ENCODE peak calls at places on chromosomes 2 and 18, in eight cellular contexts. Z is psoas muscle, N is uterus, S is pancreas, Q is HAP-1, I is Peyer's patch, V is tibial nerve, E is heart left ventricle. P is an unnamed sample. For H3K4me1, the result is how much of the 10 kb centered on the place peaks cover.

GRCh38 chr2:32284321-32284720 is 6.6 kb downstream of the YIPF4 start:
- DNase-seq in S (no peak), Z (no peak), I (no peak), Q (no peak), N (no peak), V (no peak), E (no peak), P (no peak)

GRCh38 chr2:239569401-239570090 is 168.7 kb upstream of the HDAC4 start:
- DNase-seq in V (no peak), E (no peak), N (no peak), Z (no peak), Q (no peak), I (no peak), S (no peak), P (no peak)

GRCh38 chr2:72920317-72921087 is 3.2 kb downstream of the EMX1 start:
- DNase-seq in S (no peak), N (no peak), E (no peak), I (peak), Q (peak), V (no peak), Z (no peak), P (peak)

GRCh38 chr2:239369631-239370161 is 31.1 kb downstream of the HDAC4 start:
- DNase-seq in E (no peak), S (no peak), I (peak), Q (no peak), V (no peak), N (no peak), Z (no peak), P (no peak)

GRCh38 chr18:26088482-26088881 is 1.9 kb downstream of the SS18 start:
- DNase-seq in E (no peak), V (no peak), I (no peak), Z (no peak), Q (no peak), S (no peak), N (no peak), P (no peak)

GRCh38 chr18:2964349-2965010 is 48.5 kb downstream of the LPIN2 start:
- DNase-seq in I (no peak), Z (no peak), V (no peak), Q (no peak), N (no peak), S (no peak), E (no peak), P (no peak)

GRCh38 chr2:217394510-217395351 is 534.9 kb upstream of the TNP1 start:
- DNase-seq in N (no peak), V (no peak), Z (no peak), Q (no peak), E (no peak), I (no peak), S (no peak), P (no peak)

GRCh38 chr18:75714766-75715165 is 287.3 kb upstream of the SMIM21 start:
- DNase-seq in N (no peak), E (no peak), Q (no peak), S (no peak), I (no peak), V (no peak), Z (no peak), P (no peak)

GRCh38 chr2:23497063-23497462 is 112.1 kb downstream of the KLHL29 start:
- DNase-seq in E (no peak), I (no peak), V (peak), N (no peak), Q (no peak), Z (no peak), S (no peak), P (no peak)

GRCh38 chr18:27109403-27109802 is 75.7 kb downstream of the CHST9 start:
- DNase-seq in E (no peak), S (no peak), Q (no peak), I (no peak), N (no peak), V (no peak), Z (no peak), P (no peak)

GRCh38 chr18:13377496-13377895 is 158.9 kb downstream of the LDLRAD4 start:
- DNase-seq in S (no peak), E (no peak), Z (no peak), Q (no peak), I (peak), N (no peak), V (no peak), P (no peak)

GRCh38 chr2:151817929-151818328 is 10.3 kb downstream of the ARL5A start:
- DNase-seq in S (no peak), N (no peak), Z (no peak), Q (no peak), I (no peak), V (no peak), E (no peak), P (no peak)

GRCh38 chr18:55458456-55459238 is 129.3 kb downstream of the TCF4 start:
- DNase-seq in Z (no peak), E (no peak), S (no peak), I (no peak), Q (peak), N (no peak), V (no peak), P (no peak)

GRCh38 chr2:37617119-37617892 is 54.1 kb downstream of the CDC42EP3 start:
- DNase-seq in Z (no peak), Q (no peak), I (no peak), V (no peak), N (no peak), E (no peak), S (no peak), P (no peak)
- H3K4me1 ChIP-seq in Z (under half), Q (under half), I (under half), V (under half), N (under half), E (under half), S (under half), P (under half)

DNA sequence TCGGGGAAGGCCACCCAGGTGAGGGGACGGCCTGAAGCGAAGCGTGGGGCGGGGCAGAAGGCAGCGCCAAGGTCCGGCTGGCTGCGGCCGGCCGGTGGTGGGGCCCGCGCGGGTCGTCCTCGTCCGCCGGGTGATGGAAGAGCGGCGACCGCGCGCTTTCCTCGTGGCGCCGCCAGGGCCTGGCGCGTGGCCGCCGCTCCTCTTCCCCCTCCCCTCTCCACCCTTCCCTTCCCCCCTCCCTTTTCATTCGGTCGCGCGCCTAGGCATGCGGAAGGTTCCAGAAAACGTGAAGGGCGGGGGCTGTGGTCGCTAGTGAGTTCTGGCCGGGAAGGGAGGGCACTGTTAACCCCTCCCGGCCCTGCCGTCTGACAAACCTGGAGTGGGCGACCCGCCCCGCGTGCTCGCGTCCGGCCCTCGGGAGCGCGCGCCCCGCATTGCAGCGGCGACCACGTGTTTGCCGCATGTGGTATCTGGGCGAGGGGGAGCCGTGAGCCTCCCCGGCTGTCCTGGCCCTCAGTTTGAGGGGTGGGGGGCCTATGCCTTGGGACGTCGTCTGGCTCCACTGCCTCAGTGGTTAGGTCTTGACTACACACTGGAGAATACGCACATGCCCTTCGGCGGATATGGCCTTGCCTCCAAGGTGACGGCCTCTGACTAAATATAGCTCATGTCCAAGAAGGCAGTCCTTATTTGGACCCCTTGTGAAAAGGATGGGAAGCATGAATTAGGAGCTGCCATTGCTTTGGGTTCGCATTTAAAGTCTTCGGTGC is 578 bp downstream of the MAT2A start:
- DNase-seq in I (peak), N (peak), Q (peak), S (peak), V (peak), Z (peak), E (peak), P (peak)
- H3K4me1 ChIP-seq in I (under half), N (under half), Q (under half), S (under half), V (under half), Z (under half), E (under half), P (under half)

DNA sequence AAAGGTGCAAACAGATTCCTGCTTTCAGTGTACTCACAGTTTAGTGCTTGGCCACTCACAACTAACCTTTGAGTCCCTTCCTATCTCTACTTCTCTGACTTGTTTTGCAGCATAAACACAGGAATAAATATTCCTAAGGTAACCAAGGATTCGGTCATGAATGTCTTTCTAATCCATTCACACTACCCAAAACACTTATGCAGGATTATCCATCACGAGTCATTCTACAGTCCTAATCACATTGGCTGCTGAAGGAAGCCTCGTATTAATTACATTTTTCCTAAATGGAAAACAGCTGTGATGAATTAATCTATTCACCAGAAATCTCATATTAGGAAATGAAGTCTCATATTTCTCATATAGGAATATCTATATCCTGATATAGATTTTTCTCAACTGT is 16.3 kb downstream of the RDH14 start:
- DNase-seq in S (no peak), Q (no peak), E (no peak), Z (no peak), V (no peak), I (no peak), N (no peak), P (no peak)
- H3K4me1 ChIP-seq in S (under half), Q (under half), E (under half), Z (under half), V (under half), I (under half), N (under half), P (under half)

GRCh38 chr2:101806123-101806522 is 108.6 kb downstream of the MAP4K4 start:
- DNase-seq in I (no peak), Z (no peak), S (no peak), Q (peak), N (no peak), E (no peak), V (no peak), P (no peak)
- H3K4me1 ChIP-seq in I (under half), Z (under half), S (under half), Q (under half), N (under half), E (under half), V (under half), P (half or more)

GRCh38 chr18:79823120-79823519 is 25.4 kb downstream of the KCNG2 start:
- DNase-seq in N (no peak), V (no peak), Q (no peak), E (no peak), S (no peak), I (no peak), Z (no peak), P (no peak)
- H3K4me1 ChIP-seq in N (under half), V (under half), Q (under half), E (under half), S (under half), I (under half), Z (under half), P (under half)

GRCh38 chr2:46170011-46170410 is 127.2 kb upstream of the EPAS1 start:
- DNase-seq in N (no peak), Q (peak), Z (no peak), S (no peak), E (no peak), I (no peak), V (no peak), P (no peak)

GRCh38 chr2:46171996-46172546 is 125.1 kb upstream of the EPAS1 start:
- DNase-seq in S (no peak), N (no peak), Z (no peak), E (no peak), Q (no peak), I (no peak), V (no peak), P (no peak)

GRCh38 chr2:46170611-46171385 is 126.4 kb upstream of the EPAS1 start:
- DNase-seq in N (no peak), Q (no peak), I (no peak), E (no peak), V (no peak), S (no peak), Z (no peak), P (no peak)

GRCh38 chr2:46173030-46173429 is 124.2 kb upstream of the EPAS1 start:
- DNase-seq in Q (no peak), E (no peak), S (no peak), V (no peak), I (no peak), Z (no peak), N (no peak), P (no peak)

DNA sequence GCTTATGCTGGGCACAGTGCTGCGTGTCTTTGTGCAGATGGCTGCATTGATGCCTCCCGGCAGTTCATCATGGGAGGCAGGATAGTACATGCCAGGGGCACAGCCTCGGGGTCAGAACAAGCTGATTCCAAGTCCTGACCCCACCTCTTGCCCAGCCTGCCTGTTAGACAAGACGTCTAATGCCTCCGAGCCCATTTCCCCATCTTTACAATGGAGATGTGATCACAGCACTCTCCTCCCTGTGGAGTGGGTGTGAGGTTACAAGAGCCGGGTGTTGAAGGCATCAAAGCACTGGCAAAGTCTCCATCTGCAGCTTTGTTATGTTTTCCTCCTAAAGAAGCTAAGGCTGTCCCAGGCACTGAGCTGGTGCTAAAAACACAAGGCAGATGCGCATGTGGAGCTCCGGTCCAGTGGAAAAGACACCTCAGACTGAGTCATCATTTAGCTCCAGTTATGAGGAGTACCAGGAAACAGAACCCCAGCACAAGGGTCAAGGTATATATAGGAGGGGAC is 125.7 kb upstream of the EPAS1 start:
- DNase-seq in N (no peak), Q (no peak), Z (no peak), S (no peak), V (no peak), I (no peak), E (no peak), P (no peak)
- H3K4me1 ChIP-seq in N (under half), Q (under half), Z (under half), S (under half), V (under half), I (under half), E (under half), P (under half)

GRCh38 chr2:85744771-85745601 is 8.8 kb upstream of the ATOH8 start:
- DNase-seq in N (peak), V (peak), E (no peak), Q (no peak), I (no peak), Z (peak), S (no peak), P (no peak)

GRCh38 chr2:85743304-85743978 is 10.3 kb upstream of the ATOH8 start:
- DNase-seq in I (no peak), E (no peak), N (no peak), Z (no peak), V (no peak), S (no peak), Q (no peak), P (no peak)

GRCh38 chr2:85741811-85742507 is 11.8 kb upstream of the ATOH8 start:
- DNase-seq in E (peak), I (no peak), N (peak), S (no peak), Z (peak), V (peak), Q (no peak), P (peak)

GRCh38 chr2:85745619-85746018 is 8.2 kb upstream of the ATOH8 start:
- DNase-seq in I (no peak), V (no peak), E (no peak), N (no peak), S (no peak), Z (no peak), Q (no peak), P (no peak)

DNA sequence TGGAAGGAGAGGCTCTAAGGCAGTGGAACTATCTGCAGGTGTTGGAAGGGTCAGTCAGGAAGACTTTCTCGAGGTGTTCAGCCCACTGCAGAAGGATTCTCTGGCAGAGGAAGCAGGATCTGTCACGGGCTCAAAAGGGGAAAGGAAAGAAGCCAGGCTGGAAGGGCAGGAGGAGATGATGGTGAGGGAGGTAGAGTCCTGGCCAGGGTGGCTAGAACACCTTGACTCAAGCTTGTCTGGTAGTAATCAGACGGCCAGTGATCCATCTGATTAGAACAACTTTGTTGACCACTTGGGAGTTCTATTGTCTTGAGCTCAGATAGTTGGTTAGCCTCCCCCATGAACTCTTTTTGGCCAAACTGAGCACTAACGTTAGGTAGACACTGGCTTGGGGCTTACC is 9.7 kb upstream of the ATOH8 start:
- DNase-seq in V (no peak), S (no peak), Z (no peak), E (no peak), I (no peak), Q (no peak), N (no peak), P (no peak)
- H3K4me1 ChIP-seq in V (half or more), S (under half), Z (half or more), E (under half), I (under half), Q (under half), N (under half), P (under half)

GRCh38 chr18:8823530-8823929 is 118.2 kb downstream of the MTCL1 start:
- DNase-seq in I (no peak), V (no peak), N (no peak), S (no peak), Q (no peak), Z (no peak), E (no peak), P (no peak)
- H3K4me1 ChIP-seq in I (under half), V (under half), N (under half), S (under half), Q (under half), Z (under half), E (under half), P (under half)

GRCh38 chr2:148523315-148523714 is 121.2 kb upstream of the EPC2 start:
- DNase-seq in Q (peak), N (no peak), Z (no peak), E (no peak), V (no peak), S (no peak), I (no peak), P (no peak)

GRCh38 chr2:148526509-148527346 is 117.8 kb upstream of the EPC2 start:
- DNase-seq in I (no peak), Q (no peak), E (no peak), Z (no peak), V (no peak), N (no peak), S (no peak), P (no peak)

GRCh38 chr2:148525130-148525529 is 119.4 kb upstream of the EPC2 start:
- DNase-seq in N (no peak), I (no peak), V (no peak), Z (no peak), E (no peak), S (no peak), Q (no peak), P (no peak)

GRCh38 chr2:148527488-148528340 is 116.8 kb upstream of the EPC2 start:
- DNase-seq in V (no peak), Z (no peak), I (no peak), Q (no peak), E (no peak), S (no peak), N (no peak), P (no peak)

DNA sequence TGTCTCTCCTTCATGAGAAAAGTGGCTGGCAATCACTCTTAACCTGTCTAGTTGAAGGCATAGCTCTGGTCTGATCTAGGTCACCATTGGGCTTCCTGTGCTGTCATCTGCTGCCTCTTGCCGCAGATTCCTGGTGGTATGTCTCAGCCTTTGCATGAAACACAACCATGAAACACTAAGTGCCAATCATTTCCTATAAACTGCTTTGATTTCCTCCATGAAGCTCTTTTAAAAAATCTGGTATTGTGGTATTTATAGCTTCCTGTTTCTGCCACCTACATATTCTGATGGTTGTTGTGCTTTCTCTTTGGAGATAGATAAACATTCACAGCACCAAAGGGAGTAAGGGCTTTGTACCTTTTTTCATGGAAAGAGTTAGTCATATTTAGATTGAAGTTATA is 120.0 kb upstream of the EPC2 start:
- DNase-seq in S (no peak), Z (no peak), V (no peak), E (no peak), Q (no peak), N (no peak), I (no peak), P (no peak)
- H3K4me1 ChIP-seq in S (under half), Z (under half), V (under half), E (under half), Q (under half), N (under half), I (under half), P (under half)

DNA sequence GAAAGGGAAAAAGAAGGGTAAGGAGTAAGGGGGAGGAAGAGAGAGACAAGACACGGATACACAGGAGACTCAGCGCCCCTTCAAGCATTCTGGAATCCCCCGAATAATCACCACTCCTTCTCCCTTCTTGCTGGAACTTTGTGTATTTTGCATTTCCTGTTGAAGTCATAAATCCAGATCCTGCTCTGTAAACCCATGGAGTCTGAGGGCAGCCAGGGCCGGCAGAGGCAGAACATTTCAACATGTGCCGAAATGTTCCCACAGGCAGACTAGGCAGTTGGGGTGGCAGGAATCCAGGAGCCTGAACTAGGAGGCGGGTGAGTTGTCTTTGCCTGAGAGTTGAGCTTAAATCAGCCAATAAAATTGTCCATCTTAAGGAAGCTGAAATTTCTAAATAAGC is 193.1 kb downstream of the SH3RF3 start:
- DNase-seq in Q (no peak), I (peak), E (peak), Z (peak), V (peak), S (peak), N (peak), P (peak)
- H3K4me1 ChIP-seq in Q (under half), I (under half), E (under half), Z (half or more), V (under half), S (under half), N (under half), P (half or more)